ENCODE peak calls at places on chromosome 1, in six cellular contexts. E, G, L, A, Y and B are unnamed samples.

GRCh38 chr1:154479764-154480421 is 22.1 kb upstream of the TDRD10 start:
- DNase-seq in E (peak; percentile 53), G (no peak), L (peak; percentile 81), A (no peak), Y (no peak), B (peak; percentile 37)

GRCh38 chr1:181674617-181675016 is 191.3 kb downstream of the CACNA1E start:
- DNase-seq in E (no peak), G (no peak), L (no peak), A (no peak), Y (no peak), B (no peak)

GRCh38 chr1:181318858-181319235 is 164.5 kb upstream of the CACNA1E start:
- DNase-seq in E (no peak), G (no peak), L (no peak), A (no peak), Y (no peak), B (no peak)

GRCh38 chr1:35120458-35121133 is 41.4 kb downstream of the ZMYM1 start:
- DNase-seq in E (no peak), G (no peak), L (no peak), A (no peak), Y (no peak), B (no peak)

GRCh38 chr1:162822391-162823200 is 32.1 kb downstream of the HSD17B7 start:
- DNase-seq in E (no peak), G (no peak), L (no peak), A (peak; percentile 16), Y (no peak), B (no peak)

GRCh38 chr1:8889103-8889846 is 10.8 kb upstream of the ENO1 start:
- DNase-seq in E (no peak), G (no peak), L (no peak), A (no peak), Y (no peak), B (no peak)

GRCh38 chr1:42484382-42484781 is 21.3 kb downstream of the CCDC30 start:
- DNase-seq in E (no peak), G (no peak), L (peak; percentile 91), A (no peak), Y (no peak), B (no peak)

GRCh38 chr1:93692983-93693591 is 11.4 kb upstream of the BCAR3 start:
- DNase-seq in E (no peak), G (no peak), L (peak; percentile 75), A (no peak), Y (no peak), B (no peak)

GRCh38 chr1:43617668-43618067 is 32.3 kb upstream of the KDM4A start:
- DNase-seq in E (no peak), G (no peak), L (no peak), A (no peak), Y (no peak), B (no peak)

GRCh38 chr1:229971141-229971540 is 95.9 kb upstream of the GALNT2 start:
- DNase-seq in E (no peak), G (no peak), L (no peak), A (no peak), Y (no peak), B (no peak)

GRCh38 chr1:226474443-226475111 is 66.7 kb upstream of the PARP1 start:
- DNase-seq in E (no peak), G (no peak), L (no peak), A (no peak), Y (no peak), B (no peak)

GRCh38 chr1:97308131-97308530 is 586.5 kb downstream of the PTBP2 start:
- DNase-seq in E (no peak), G (no peak), L (no peak), A (no peak), Y (no peak), B (no peak)

GRCh38 chr1:186843261-186843660 is 14.5 kb downstream of the PLA2G4A start:
- DNase-seq in E (no peak), G (no peak), L (no peak), A (no peak), Y (no peak), B (no peak)

GRCh38 chr1:42044346-42044745 is 108.9 kb upstream of the GUCA2B start:
- DNase-seq in E (no peak), G (no peak), L (no peak), A (no peak), Y (no peak), B (no peak)

GRCh38 chr1:234579967-234580366 is 30.0 kb downstream of the IRF2BP2 start:
- DNase-seq in E (no peak), G (no peak), L (no peak), A (no peak), Y (no peak), B (no peak)

GRCh38 chr1:16162163-16162822 is 6.4 kb upstream of the EPHA2 start:
- DNase-seq in E (no peak), G (no peak), L (no peak), A (no peak), Y (no peak), B (peak; percentile 63)

GRCh38 chr1:29478046-29478791 is 241.9 kb downstream of the PTPRU start:
- DNase-seq in E (no peak), G (no peak), L (no peak), A (no peak), Y (no peak), B (no peak)

GRCh38 chr1:27570823-27571222 is 33.1 kb downstream of the AHDC1 start:
- DNase-seq in E (no peak), G (no peak), L (no peak), A (peak; percentile 46), Y (no peak), B (no peak)
- H3K27ac ChIP-seq in E (peak overlapping the region; percentile 80), G (peak overlapping the region; percentile 21), L (no peak overlapping the region), A (peak overlapping the region; percentile 75), Y (peak overlapping the region; percentile 97), B (no peak overlapping the region)

GRCh38 chr1:85240659-85241058 is 18.8 kb downstream of the C1orf52 start:
- DNase-seq in E (no peak), G (no peak), L (no peak), A (no peak), Y (no peak), B (no peak)

GRCh38 chr1:85244271-85245053 is 15.0 kb downstream of the C1orf52 start:
- DNase-seq in E (no peak), G (no peak), L (no peak), A (no peak), Y (no peak), B (no peak)

GRCh38 chr1:85243336-85243735 is 16.1 kb downstream of the C1orf52 start:
- DNase-seq in E (no peak), G (no peak), L (no peak), A (no peak), Y (no peak), B (no peak)

GRCh38 chr1:85237613-85238012 is 21.8 kb downstream of the C1orf52 start:
- DNase-seq in E (no peak), G (no peak), L (no peak), A (no peak), Y (no peak), B (no peak)

GRCh38 chr1:85240174-85240601 is 19.3 kb downstream of the C1orf52 start:
- DNase-seq in E (no peak), G (no peak), L (no peak), A (no peak), Y (no peak), B (no peak)
- H3K27ac ChIP-seq in E (no peak overlapping the region), G (no peak overlapping the region), L (no peak overlapping the region), A (peak overlapping the region; percentile 66), Y (no peak overlapping the region), B (no peak overlapping the region)

GRCh38 chr1:46153228-46153627 is 20.8 kb upstream of the PIK3R3 start:
- DNase-seq in E (no peak), G (no peak), L (no peak), A (no peak), Y (no peak), B (no peak)
- H3K27ac ChIP-seq in E (no peak overlapping the region), G (no peak overlapping the region), L (no peak overlapping the region), A (no peak overlapping the region), Y (no peak overlapping the region), B (no peak overlapping the region)

GRCh38 chr1:67465371-67465770 is 35.2 kb upstream of the SERBP1 start:
- DNase-seq in E (no peak), G (no peak), L (no peak), A (no peak), Y (no peak), B (no peak)

GRCh38 chr1:67464741-67465140 is 34.5 kb upstream of the SERBP1 start:
- DNase-seq in E (no peak), G (no peak), L (no peak), A (no peak), Y (no peak), B (no peak)

GRCh38 chr1:67472056-67472455 is 41.9 kb upstream of the SERBP1 start:
- DNase-seq in E (no peak), G (no peak), L (no peak), A (no peak), Y (no peak), B (no peak)

GRCh38 chr1:67469431-67469830 is 39.2 kb upstream of the SERBP1 start:
- DNase-seq in E (no peak), G (no peak), L (no peak), A (no peak), Y (no peak), B (no peak)

GRCh38 chr1:67468066-67468718 is 38.0 kb upstream of the SERBP1 start:
- DNase-seq in E (no peak), G (no peak), L (peak; percentile 6), A (no peak), Y (no peak), B (no peak)
- H3K27ac ChIP-seq in E (no peak overlapping the region), G (no peak overlapping the region), L (no peak overlapping the region), A (no peak overlapping the region), Y (no peak overlapping the region), B (no peak overlapping the region)